ENCODE peak calls at places on chromosomes 3 and 15, in six cellular contexts. O is GM12878, Z is A549, E is K562, M is endothelial cell of umbilical vein, L is HepG2. S is an unnamed sample.

GRCh38 chr3:13461169-13462124 is 18.7 kb upstream of the HDAC11 start:
- DNase-seq in Z (peak; percentile 84), L (peak; percentile 90), O (no peak), M (peak; percentile 61), E (peak; percentile 94), S (peak; percentile 73)

GRCh38 chr3:122628567-122628966 is 51.1 kb downstream of the PARP15 start:
- DNase-seq in O (no peak), L (no peak), Z (no peak), E (no peak), M (peak; percentile 22), S (peak; percentile 15)

GRCh38 chr3:142210144-142210543 is 15.2 kb downstream of the GK5 start:
- DNase-seq in Z (no peak), O (no peak), M (peak; percentile 75), E (no peak), L (no peak), S (no peak)

GRCh38 chr15:91844928-91845327 is 8.6 kb upstream of the SLCO3A1 start:
- DNase-seq in M (no peak), O (no peak), Z (no peak), L (no peak), E (no peak), S (no peak)

GRCh38 chr15:74180689-74181602 is 7.4 kb downstream of the ISLR start:
- DNase-seq in Z (no peak), L (no peak), O (no peak), M (no peak), E (no peak), S (no peak)

GRCh38 chr3:5138214-5138981 is 16.3 kb downstream of the ARL8B start:
- DNase-seq in M (peak; percentile 23), O (no peak), Z (no peak), L (peak; percentile 82), E (no peak), S (no peak)

GRCh38 chr3:183824761-183825379 is 507 bp downstream of the MAP6D1 start:
- DNase-seq in M (peak; percentile 19), Z (no peak), O (no peak), E (no peak), L (no peak), S (peak; percentile 53)

GRCh38 chr3:127674793-127675189 is 2.0 kb downstream of the ABTB1 start:
- DNase-seq in M (no peak), Z (no peak), L (no peak), O (no peak), E (no peak), S (no peak)

GRCh38 chr15:62644874-62645755 is 397.4 kb upstream of the TPM1 start:
- DNase-seq in Z (no peak), M (no peak), O (no peak), L (peak; percentile 64), E (no peak), S (no peak)

GRCh38 chr3:24886511-24886910 is 391.9 kb upstream of the THRB start:
- DNase-seq in M (no peak), E (no peak), Z (no peak), L (no peak), O (no peak), S (no peak)

GRCh38 chr15:29048011-29048410 is 162.2 kb downstream of the APBA2 start:
- DNase-seq in Z (no peak), M (no peak), L (no peak), E (no peak), O (no peak), S (no peak)

GRCh38 chr3:146921693-146922092 is 316.5 kb upstream of the PLSCR5 start:
- DNase-seq in O (no peak), M (no peak), Z (no peak), E (no peak), L (no peak), S (no peak)

GRCh38 chr15:44883219-44883900 is 73.1 kb upstream of the TERB2 start:
- DNase-seq in L (no peak), M (no peak), O (no peak), Z (no peak), E (no peak), S (no peak)

GRCh38 chr3:6644070-6644929 is 216.6 kb upstream of the GRM7 start:
- DNase-seq in M (no peak), E (no peak), Z (no peak), O (peak; percentile 25), L (no peak), S (peak; percentile 4)

GRCh38 chr3:132342183-132342582 is 25.0 kb downstream of the ACP3 start:
- DNase-seq in O (no peak), Z (peak; percentile 9), L (no peak), E (no peak), M (no peak), S (no peak)
- TF ChIP-seq CTCF in O (no peak), Z (peak; percentile 21), L (no peak), E (no peak), M (no peak), S (no peak)

GRCh38 chr3:174035317-174035886 is 637.9 kb downstream of the NLGN1 start:
- DNase-seq in M (no peak), Z (no peak), O (no peak), L (no peak), E (no peak), S (no peak)
- TF ChIP-seq MYC in M (no peak), Z (no peak), O (no peak), L (no peak), E (no peak), S (no peak)

DNA sequence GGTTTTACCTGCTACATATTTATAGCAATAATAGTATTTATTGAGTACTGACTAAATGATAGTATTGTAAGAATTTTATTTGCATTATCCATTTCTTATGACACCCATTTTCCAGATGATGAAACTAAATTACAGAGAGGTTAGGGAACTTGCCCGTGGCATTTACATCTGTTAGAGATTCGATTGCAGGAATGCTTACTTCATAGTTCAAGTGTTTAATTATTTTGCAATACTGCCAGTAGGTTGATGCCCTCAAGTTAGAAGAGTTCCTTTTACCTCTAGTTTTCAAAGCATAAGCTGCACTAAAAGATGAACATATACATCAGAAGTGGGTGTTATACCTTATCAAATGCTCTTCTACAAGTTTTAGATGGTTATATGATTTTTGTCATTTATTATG is 362.8 kb upstream of the RGMA start:
- DNase-seq in Z (no peak), E (no peak), L (no peak), O (no peak), M (no peak), S (no peak)
- H3K4me3 ChIP-seq in Z (no peak overlapping the region), E (no peak overlapping the region), L (no peak overlapping the region), O (no peak overlapping the region), M (no peak overlapping the region), S (no peak overlapping the region)

DNA sequence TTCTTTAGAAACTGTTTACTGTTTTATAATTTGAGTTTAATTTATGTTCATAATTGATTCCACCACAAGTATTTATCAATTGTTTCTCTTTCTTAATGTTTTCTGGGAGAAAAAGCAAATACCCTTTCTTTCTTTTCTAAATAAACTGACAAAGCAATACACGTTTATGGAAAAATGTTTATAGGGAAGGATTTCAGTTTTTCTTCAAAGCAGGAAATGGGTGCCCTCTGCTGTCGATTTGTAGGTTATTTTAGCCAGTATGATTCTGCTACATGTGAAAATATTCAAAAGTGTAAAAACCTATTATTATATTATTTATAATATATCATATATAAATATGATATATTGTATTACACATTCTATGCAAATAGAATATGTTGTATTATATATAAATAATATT is 921.0 kb upstream of the ROBO1 start:
- DNase-seq in O (no peak), L (peak; percentile 19), Z (peak; percentile 52), M (peak; percentile 65), E (no peak), S (peak; percentile 11)
- TF ChIP-seq CTCF in O (no peak), L (peak; percentile 46), Z (peak; percentile 49), M (peak; percentile 30), E (no peak), S (no peak)

GRCh38 chr3:153269730-153270129 is 107.7 kb downstream of the RAP2B start:
- DNase-seq in O (no peak), M (no peak), L (no peak), E (no peak), Z (no peak), S (no peak)

GRCh38 chr3:153274521-153274920 is 112.5 kb downstream of the RAP2B start:
- DNase-seq in E (no peak), O (no peak), M (no peak), Z (no peak), L (no peak), S (no peak)

GRCh38 chr3:153273767-153274443 is 111.9 kb downstream of the RAP2B start:
- DNase-seq in M (no peak), O (no peak), L (no peak), E (no peak), Z (no peak), S (no peak)

GRCh38 chr3:153275514-153275913 is 113.5 kb downstream of the RAP2B start:
- DNase-seq in E (no peak), L (no peak), O (no peak), M (no peak), Z (no peak), S (no peak)

GRCh38 chr3:153273217-153273616 is 111.2 kb downstream of the RAP2B start:
- DNase-seq in O (no peak), Z (no peak), M (no peak), L (no peak), E (no peak), S (peak; percentile 87)
- TF ChIP-seq MYC in O (no peak), Z (no peak), M (no peak), L (no peak), E (no peak), S (no peak)

GRCh38 chr15:100665570-100665969 is 63.2 kb downstream of the ASB7 start:
- DNase-seq in O (no peak), L (no peak), Z (no peak), M (no peak), E (no peak), S (no peak)

GRCh38 chr15:100667405-100668320 is 65.3 kb downstream of the ASB7 start:
- DNase-seq in M (no peak), Z (no peak), E (no peak), L (no peak), O (no peak), S (no peak)

GRCh38 chr15:100663066-100663465 is 60.7 kb downstream of the ASB7 start:
- DNase-seq in O (no peak), Z (peak; percentile 48), M (no peak), E (peak; percentile 29), L (no peak), S (peak; percentile 43)

GRCh38 chr15:100661161-100661560 is 58.8 kb downstream of the ASB7 start:
- DNase-seq in Z (no peak), M (no peak), O (no peak), E (no peak), L (no peak), S (no peak)

DNA sequence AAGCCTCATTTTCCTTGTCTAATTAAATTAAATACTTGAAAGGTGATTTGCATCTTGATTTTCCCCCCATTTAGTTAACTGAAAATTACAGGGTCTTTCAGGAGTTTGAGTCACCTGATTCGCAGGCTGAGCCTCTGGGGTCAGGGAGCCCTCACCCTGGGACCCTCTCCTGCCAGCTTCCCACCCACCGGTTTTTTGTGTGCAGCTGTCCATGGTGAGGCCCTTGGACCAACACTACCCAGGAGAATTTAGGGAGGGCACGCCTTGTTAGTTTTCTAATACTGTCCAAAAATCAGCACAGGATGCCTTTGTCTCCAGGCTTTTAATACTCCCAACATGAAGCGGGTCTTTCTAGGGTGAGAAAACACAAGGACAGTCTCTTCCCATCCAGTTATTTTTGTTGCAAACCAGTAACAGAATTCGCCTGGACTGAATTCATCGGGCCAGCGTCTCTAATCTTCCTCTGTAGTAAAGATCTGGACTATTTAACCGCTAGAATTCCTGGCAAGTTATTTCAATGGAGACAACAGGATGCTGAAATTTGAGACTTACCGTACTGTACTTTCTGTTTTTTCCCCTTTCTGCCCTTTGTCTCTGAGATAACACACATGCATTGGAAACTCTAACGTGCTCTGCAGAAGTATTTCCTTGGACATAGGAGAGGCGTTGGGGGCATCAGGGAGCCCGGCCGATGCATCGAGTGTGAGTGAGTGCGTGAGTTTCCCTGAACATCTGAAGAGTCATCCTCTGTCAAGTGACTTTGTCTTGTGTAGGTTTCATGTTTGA is 61.4 kb downstream of the ASB7 start:
- DNase-seq in M (peak; percentile 62), O (no peak), E (no peak), L (no peak), Z (no peak), S (no peak)
- H3K4me3 ChIP-seq in M (no peak overlapping the region), O (no peak overlapping the region), E (no peak overlapping the region), L (no peak overlapping the region), Z (no peak overlapping the region), S (no peak overlapping the region)

S was measured in NB4.